ENCODE peak calls at places on chromosomes 16 and 17, in eight cellular contexts. Q is foreskin fibroblast, B is NCI-H2081, I is DMS153, P is NCI-H446, A is heart left ventricle, D is kidney epithelial cell, L is LoVo. S is an unnamed sample.

GRCh38 chr16:87436225-87437172 is 44.4 kb downstream of the MAP1LC3B start:
- DNase-seq in Q (peak; percentile 83), B (no peak), I (no peak), P (no peak), A (peak; percentile 49), D (no peak), L (no peak), S (no peak)

GRCh38 chr17:742147-742793 is 9.8 kb downstream of the GEMIN4 start:
- DNase-seq in Q (no peak), B (no peak), I (no peak), P (no peak), A (no peak), D (no peak), L (no peak), S (no peak)

GRCh38 chr17:36544049-36544319 is 735 bp upstream of the GGNBP2 start:
- DNase-seq in Q (peak; percentile 77), B (no peak), I (no peak), P (peak; percentile 25), A (peak; percentile 58), D (no peak), L (peak; percentile 43), S (no peak)

GRCh38 chr17:70961341-70961740 is 792.0 kb downstream of the KCNJ2 start:
- DNase-seq in Q (no peak), B (no peak), I (no peak), P (no peak), A (no peak), D (no peak), L (no peak), S (no peak)

GRCh38 chr17:40190197-40191021 is 13.1 kb downstream of the RAPGEFL1 start:
- DNase-seq in Q (peak; percentile 38), B (no peak), I (peak; percentile 13), P (no peak), A (no peak), D (no peak), L (no peak), S (peak; percentile 19)

GRCh38 chr16:48393843-48394703 is 8.9 kb upstream of the SIAH1 start:
- DNase-seq in Q (peak; percentile 87), B (no peak), I (no peak), P (no peak), A (peak; percentile 40), D (no peak), L (no peak), S (no peak)

GRCh38 chr16:55543470-55543869 is 23.0 kb upstream of the CAPNS2 start:
- DNase-seq in Q (peak; percentile 66), B (no peak), I (peak; percentile 10), P (peak; percentile 21), A (no peak), D (no peak), L (peak; percentile 2), S (no peak)

GRCh38 chr17:33668516-33668915 is 375.4 kb upstream of the ASIC2 start:
- DNase-seq in Q (no peak), B (no peak), I (no peak), P (no peak), A (no peak), D (no peak), L (no peak), S (no peak)

GRCh38 chr17:29615048-29615385 is 7.7 kb downstream of the CORO6 start:
- DNase-seq in Q (peak; percentile 62), B (no peak), I (no peak), P (no peak), A (no peak), D (no peak), L (no peak), S (no peak)

GRCh38 chr17:40903129-40903847 is 18.2 kb upstream of the KRT20 start:
- DNase-seq in Q (peak; percentile 39), B (no peak), I (peak; percentile 89), P (no peak), A (no peak), D (peak; percentile 94), L (peak; percentile 89), S (peak; percentile 22)

GRCh38 chr17:82876149-82876548 is 36.3 kb upstream of the ZNF750 start:
- DNase-seq in Q (peak; percentile 24), B (no peak), I (peak; percentile 12), P (no peak), A (peak; percentile 56), D (no peak), L (peak; percentile 12), S (peak; percentile 62)

GRCh38 chr17:80035937-80036714 is at the start of gene CCDC40:
- DNase-seq in Q (peak; percentile 90), B (peak; percentile 79), I (peak; percentile 46), P (peak; percentile 83), A (peak; percentile 90), D (no peak), L (peak; percentile 84), S (peak; percentile 63)

GRCh38 chr16:88939814-88940195 is 37.2 kb downstream of the CBFA2T3 start:
- DNase-seq in Q (no peak), B (no peak), I (no peak), P (no peak), A (peak; percentile 81), D (no peak), L (no peak), S (no peak)

GRCh38 chr17:8140058-8140412 is 12.2 kb downstream of the PER1 start:
- DNase-seq in Q (no peak), B (no peak), I (no peak), P (no peak), A (no peak), D (no peak), L (no peak), S (no peak)

GRCh38 chr17:58757162-58757613 is 1.5 kb downstream of the PPM1E start:
- DNase-seq in Q (no peak), B (peak; percentile 0), I (no peak), P (no peak), A (no peak), D (no peak), L (no peak), S (no peak)

GRCh38 chr16:56311208-56312027 is 113.9 kb downstream of the AMFR start:
- DNase-seq in Q (no peak), B (peak; percentile 82), I (peak; percentile 98), P (no peak), A (no peak), D (no peak), L (no peak), S (peak; percentile 74)

GRCh38 chr17:45050680-45051059 is 762 bp downstream of the DCAKD start:
- DNase-seq in Q (peak; percentile 48), B (peak; percentile 16), I (no peak), P (no peak), A (no peak), D (no peak), L (peak; percentile 18), S (peak; percentile 44)

GRCh38 chr16:55398683-55399230 is 74.8 kb downstream of the IRX6 start:
- DNase-seq in Q (no peak), B (no peak), I (no peak), P (no peak), A (no peak), D (no peak), L (no peak), S (no peak)

GRCh38 chr16:11913425-11914079 is 2.2 kb downstream of the GSPT1 start:
- DNase-seq in Q (peak; percentile 45), B (no peak), I (no peak), P (no peak), A (no peak), D (no peak), L (peak; percentile 16), S (no peak)

GRCh38 chr16:58426095-58426494 is 33.8 kb downstream of the GINS3 start:
- DNase-seq in Q (no peak), B (no peak), I (no peak), P (no peak), A (peak; percentile 35), D (no peak), L (no peak), S (no peak)

GRCh38 chr16:21618261-21618660 is 18.9 kb downstream of the METTL9 start:
- DNase-seq in Q (no peak), B (no peak), I (no peak), P (no peak), A (no peak), D (no peak), L (no peak), S (no peak)

GRCh38 chr16:35706901-35707300 is 2247.5 kb downstream of the TP53TG3F start:
- DNase-seq in Q (no peak), B (no peak), I (no peak), P (no peak), A (no peak), D (no peak), L (no peak), S (no peak)

GRCh38 chr17:6683081-6683684 is 30.0 kb downstream of the SLC13A5 start:
- DNase-seq in Q (no peak), B (no peak), I (no peak), P (no peak), A (no peak), D (no peak), L (no peak), S (no peak)

GRCh38 chr17:62085511-62086408 is 20.7 kb upstream of the MED13 start:
- DNase-seq in Q (peak; percentile 73), B (no peak), I (no peak), P (no peak), A (no peak), D (no peak), L (no peak), S (peak; percentile 77)

GRCh38 chr17:81428121-81428515 is 32.9 kb downstream of the BAHCC1 start:
- DNase-seq in Q (peak; percentile 62), B (peak; percentile 63), I (peak; percentile 45), P (peak; percentile 71), A (no peak), D (no peak), L (no peak), S (no peak)

GRCh38 chr16:88469615-88470395 is 16.7 kb downstream of the ZFPM1 start:
- DNase-seq in Q (no peak), B (no peak), I (no peak), P (no peak), A (no peak), D (no peak), L (no peak), S (no peak)

S was measured in NCI-H510A treated with DMSO at 0.1 percent for 48 hours.